ENCODE peak calls at places on chromosomes 7 and 10, in five cellular contexts. One of them, this sample, is unnamed.

GRCh38 chr10:59143550-59143949 is 32.9 kb upstream of the PHYHIPL start:
- DNase-seq in esophagus squamous epithelium: no peak
- DNase-seq in ovary: no peak
- DNase-seq in A549: no peak
- DNase-seq in uterus: no peak
- DNase-seq in this sample: no peak

GRCh38 chr7:99033765-99034164 is 110.1 kb downstream of the SMURF1 start:
- DNase-seq in esophagus squamous epithelium: no peak
- DNase-seq in ovary: no peak
- DNase-seq in A549: no peak
- DNase-seq in uterus: no peak
- DNase-seq in this sample: no peak

GRCh38 chr7:33444501-33444900 is 315.1 kb downstream of the BBS9 start:
- DNase-seq in esophagus squamous epithelium: no peak
- DNase-seq in ovary: peak; percentile 17
- DNase-seq in A549: no peak
- DNase-seq in uterus: no peak
- DNase-seq in this sample: no peak

GRCh38 chr7:94997547-94997946 is 90.2 kb downstream of the PPP1R9A start:
- DNase-seq in esophagus squamous epithelium: no peak
- DNase-seq in ovary: no peak
- DNase-seq in A549: no peak
- DNase-seq in uterus: no peak
- DNase-seq in this sample: no peak

GRCh38 chr10:118694848-118695247 is 59.9 kb downstream of the CACUL1 start:
- DNase-seq in esophagus squamous epithelium: no peak
- DNase-seq in ovary: no peak
- DNase-seq in A549: no peak
- DNase-seq in uterus: no peak
- DNase-seq in this sample: no peak

GRCh38 chr10:500876-501275 is 188.6 kb downstream of the DIP2C start:
- DNase-seq in esophagus squamous epithelium: no peak
- DNase-seq in ovary: no peak
- DNase-seq in A549: no peak
- DNase-seq in uterus: peak; percentile 48
- DNase-seq in this sample: no peak

GRCh38 chr10:98519936-98520335 is 73.2 kb upstream of the HPS1 start:
- DNase-seq in esophagus squamous epithelium: no peak
- DNase-seq in ovary: no peak
- DNase-seq in A549: no peak
- DNase-seq in uterus: no peak
- DNase-seq in this sample: no peak

GRCh38 chr7:134014935-134015334 is 112.2 kb upstream of the LRGUK start:
- DNase-seq in esophagus squamous epithelium: no peak
- DNase-seq in ovary: no peak
- DNase-seq in A549: no peak
- DNase-seq in uterus: no peak
- DNase-seq in this sample: no peak

GRCh38 chr7:67398916-67399315 is 402.3 kb downstream of the TYW1 start:
- DNase-seq in esophagus squamous epithelium: no peak
- DNase-seq in ovary: no peak
- DNase-seq in A549: no peak
- DNase-seq in uterus: no peak
- DNase-seq in this sample: no peak

GRCh38 chr10:21985541-21985940 is 18.0 kb downstream of the DNAJC1 start:
- DNase-seq in esophagus squamous epithelium: no peak
- DNase-seq in ovary: no peak
- DNase-seq in A549: no peak
- DNase-seq in uterus: no peak
- DNase-seq in this sample: no peak

GRCh38 chr10:114938818-114939193 is 811 bp downstream of the TRUB1 start:
- DNase-seq in esophagus squamous epithelium: no peak
- DNase-seq in ovary: no peak
- DNase-seq in A549: no peak
- DNase-seq in uterus: no peak
- DNase-seq in this sample: no peak

DNA sequence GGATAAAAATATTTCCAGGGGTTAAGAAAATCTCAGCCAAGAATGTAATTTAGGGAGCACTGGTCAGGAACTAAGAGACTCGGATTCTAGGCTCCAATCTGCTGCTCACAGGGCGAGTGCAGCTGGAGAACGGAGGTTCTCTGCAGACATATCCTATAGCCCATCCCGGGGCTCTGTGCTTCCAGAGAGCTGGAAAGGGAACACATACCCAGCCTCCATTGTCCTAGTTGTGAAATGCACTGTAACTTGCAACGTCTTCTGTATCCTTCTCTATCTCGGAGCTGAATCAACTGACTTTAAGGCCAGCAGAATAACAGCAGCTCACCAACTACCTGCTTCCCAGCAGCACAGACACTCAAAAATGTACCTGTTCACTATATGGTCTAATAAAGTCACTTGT is 351.1 kb upstream of the MYO3A start:
- DNase-seq in esophagus squamous epithelium: no peak
- DNase-seq in ovary: no peak
- DNase-seq in A549: no peak
- DNase-seq in uterus: no peak
- DNase-seq in this sample: no peak
- TF ChIP-seq POLR2A in esophagus squamous epithelium: no peak
- TF ChIP-seq POLR2A in ovary: no peak
- TF ChIP-seq POLR2A in A549: no peak
- TF ChIP-seq POLR2A in uterus: no peak
- TF ChIP-seq POLR2A in this sample: no peak

GRCh38 chr7:127900735-127901685 is 130.2 kb downstream of the LRRC4 start:
- DNase-seq in esophagus squamous epithelium: no peak
- DNase-seq in ovary: no peak
- DNase-seq in A549: no peak
- DNase-seq in uterus: no peak
- DNase-seq in this sample: no peak
- H3K27ac ChIP-seq in esophagus squamous epithelium: no peak overlapping the region
- H3K27ac ChIP-seq in ovary: no peak overlapping the region
- H3K27ac ChIP-seq in A549: no peak overlapping the region
- H3K27ac ChIP-seq in uterus: no peak overlapping the region
- H3K27ac ChIP-seq in this sample: no peak overlapping the region

GRCh38 chr10:69801434-69802315 is at the start of gene COL13A1:
- DNase-seq in esophagus squamous epithelium: no peak
- DNase-seq in ovary: no peak
- DNase-seq in A549: peak; percentile 58
- DNase-seq in uterus: peak; percentile 29
- DNase-seq in this sample: peak; percentile 27
- TF ChIP-seq CTCF in esophagus squamous epithelium: no peak
- TF ChIP-seq CTCF in ovary: no peak
- TF ChIP-seq CTCF in A549: peak; percentile 11
- TF ChIP-seq CTCF in uterus: no peak
- TF ChIP-seq CTCF in this sample: peak; percentile 5

GRCh38 chr7:76327610-76328009 is 25.1 kb downstream of the HSPB1 start:
- DNase-seq in esophagus squamous epithelium: no peak
- DNase-seq in ovary: no peak
- DNase-seq in A549: no peak
- DNase-seq in uterus: no peak
- DNase-seq in this sample: no peak

GRCh38 chr7:76325092-76325491 is 22.6 kb downstream of the HSPB1 start:
- DNase-seq in esophagus squamous epithelium: no peak
- DNase-seq in ovary: peak; percentile 13
- DNase-seq in A549: no peak
- DNase-seq in uterus: no peak
- DNase-seq in this sample: no peak

GRCh38 chr7:76328390-76328789 is 25.9 kb downstream of the HSPB1 start:
- DNase-seq in esophagus squamous epithelium: no peak
- DNase-seq in ovary: peak; percentile 17
- DNase-seq in A549: no peak
- DNase-seq in uterus: no peak
- DNase-seq in this sample: no peak

GRCh38 chr7:76326646-76327233 is 24.3 kb downstream of the HSPB1 start:
- DNase-seq in esophagus squamous epithelium: no peak
- DNase-seq in ovary: no peak
- DNase-seq in A549: peak; percentile 62
- DNase-seq in uterus: no peak
- DNase-seq in this sample: no peak

DNA sequence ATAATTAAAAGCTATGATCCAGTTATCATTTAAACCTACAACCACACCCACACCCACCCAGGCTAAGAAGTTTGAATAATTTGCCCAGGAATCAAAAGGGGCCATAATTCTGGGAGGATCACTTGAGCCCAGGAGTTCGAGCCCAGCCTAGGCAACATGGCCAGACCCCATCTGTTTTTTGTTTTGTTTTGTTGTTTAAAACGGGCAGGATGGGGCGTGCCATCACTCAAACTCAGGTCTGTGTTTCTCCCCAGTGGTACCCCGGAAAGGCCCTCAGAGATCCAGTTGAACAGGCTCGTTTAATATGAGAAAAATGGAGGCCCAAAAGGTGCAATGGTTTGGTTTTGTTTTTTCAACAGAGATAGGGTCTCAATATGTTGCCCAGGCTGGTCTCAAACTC is 23.3 kb downstream of the HSPB1 start:
- DNase-seq in esophagus squamous epithelium: no peak
- DNase-seq in ovary: peak; percentile 12
- DNase-seq in A549: no peak
- DNase-seq in uterus: no peak
- DNase-seq in this sample: no peak
- TF ChIP-seq POLR2A in esophagus squamous epithelium: no peak
- TF ChIP-seq POLR2A in ovary: no peak
- TF ChIP-seq POLR2A in A549: no peak
- TF ChIP-seq POLR2A in uterus: no peak
- TF ChIP-seq POLR2A in this sample: no peak

GRCh38 chr7:31690892-31691291 is 3.9 kb downstream of the PPP1R17 start:
- DNase-seq in esophagus squamous epithelium: no peak
- DNase-seq in ovary: no peak
- DNase-seq in A549: no peak
- DNase-seq in uterus: no peak
- DNase-seq in this sample: no peak

GRCh38 chr7:31692451-31692850 is 5.4 kb downstream of the PPP1R17 start:
- DNase-seq in esophagus squamous epithelium: no peak
- DNase-seq in ovary: no peak
- DNase-seq in A549: no peak
- DNase-seq in uterus: no peak
- DNase-seq in this sample: no peak

GRCh38 chr7:31687024-31687423 is at the start of gene PPP1R17:
- DNase-seq in esophagus squamous epithelium: no peak
- DNase-seq in ovary: no peak
- DNase-seq in A549: no peak
- DNase-seq in uterus: no peak
- DNase-seq in this sample: no peak

GRCh38 chr7:31688990-31689389 is 2.0 kb downstream of the PPP1R17 start:
- DNase-seq in esophagus squamous epithelium: no peak
- DNase-seq in ovary: no peak
- DNase-seq in A549: no peak
- DNase-seq in uterus: no peak
- DNase-seq in this sample: no peak

DNA sequence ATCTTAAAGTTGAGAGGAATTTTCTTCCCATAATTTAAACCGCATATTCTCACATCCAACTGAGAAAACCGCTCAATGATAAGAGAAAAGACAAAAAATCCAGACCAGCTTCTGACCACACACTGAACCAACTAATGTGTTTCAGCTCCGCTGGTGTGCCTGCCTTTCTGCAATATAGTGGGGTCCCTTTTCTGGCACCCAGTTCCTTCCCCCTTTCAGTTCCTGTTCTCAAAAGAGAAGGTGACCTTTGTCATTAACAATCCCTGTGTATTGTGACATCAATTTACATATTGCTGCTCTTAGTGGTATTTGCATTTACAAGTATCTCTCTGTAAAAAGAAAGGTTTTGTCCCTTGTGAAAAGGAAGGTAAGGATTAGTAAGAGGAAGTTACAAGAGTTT is 1.3 kb downstream of the PPP1R17 start:
- DNase-seq in esophagus squamous epithelium: no peak
- DNase-seq in ovary: no peak
- DNase-seq in A549: no peak
- DNase-seq in uterus: no peak
- DNase-seq in this sample: no peak
- H3K27ac ChIP-seq in esophagus squamous epithelium: no peak overlapping the region
- H3K27ac ChIP-seq in ovary: no peak overlapping the region
- H3K27ac ChIP-seq in A549: no peak overlapping the region
- H3K27ac ChIP-seq in uterus: no peak overlapping the region
- H3K27ac ChIP-seq in this sample: no peak overlapping the region

GRCh38 chr7:113119429-113119828 is 1.1 kb upstream of the SMIM30 start:
- DNase-seq in esophagus squamous epithelium: no peak
- DNase-seq in ovary: no peak
- DNase-seq in A549: no peak
- DNase-seq in uterus: no peak
- DNase-seq in this sample: no peak

GRCh38 chr7:113118074-113118959 is at the start of gene SMIM30:
- DNase-seq in esophagus squamous epithelium: peak; percentile 77
- DNase-seq in ovary: peak; percentile 86
- DNase-seq in A549: peak; percentile 75
- DNase-seq in uterus: peak; percentile 85
- DNase-seq in this sample: peak; percentile 94

GRCh38 chr7:113109718-113110117 is 8.6 kb downstream of the SMIM30 start:
- DNase-seq in esophagus squamous epithelium: no peak
- DNase-seq in ovary: no peak
- DNase-seq in A549: no peak
- DNase-seq in uterus: no peak
- DNase-seq in this sample: no peak

GRCh38 chr7:113113912-113114311 is 4.4 kb downstream of the SMIM30 start:
- DNase-seq in esophagus squamous epithelium: no peak
- DNase-seq in ovary: no peak
- DNase-seq in A549: no peak
- DNase-seq in uterus: no peak
- DNase-seq in this sample: no peak
- TF ChIP-seq CTCF in esophagus squamous epithelium: no peak
- TF ChIP-seq CTCF in ovary: no peak
- TF ChIP-seq CTCF in A549: no peak
- TF ChIP-seq CTCF in uterus: no peak
- TF ChIP-seq CTCF in this sample: no peak

DNA sequence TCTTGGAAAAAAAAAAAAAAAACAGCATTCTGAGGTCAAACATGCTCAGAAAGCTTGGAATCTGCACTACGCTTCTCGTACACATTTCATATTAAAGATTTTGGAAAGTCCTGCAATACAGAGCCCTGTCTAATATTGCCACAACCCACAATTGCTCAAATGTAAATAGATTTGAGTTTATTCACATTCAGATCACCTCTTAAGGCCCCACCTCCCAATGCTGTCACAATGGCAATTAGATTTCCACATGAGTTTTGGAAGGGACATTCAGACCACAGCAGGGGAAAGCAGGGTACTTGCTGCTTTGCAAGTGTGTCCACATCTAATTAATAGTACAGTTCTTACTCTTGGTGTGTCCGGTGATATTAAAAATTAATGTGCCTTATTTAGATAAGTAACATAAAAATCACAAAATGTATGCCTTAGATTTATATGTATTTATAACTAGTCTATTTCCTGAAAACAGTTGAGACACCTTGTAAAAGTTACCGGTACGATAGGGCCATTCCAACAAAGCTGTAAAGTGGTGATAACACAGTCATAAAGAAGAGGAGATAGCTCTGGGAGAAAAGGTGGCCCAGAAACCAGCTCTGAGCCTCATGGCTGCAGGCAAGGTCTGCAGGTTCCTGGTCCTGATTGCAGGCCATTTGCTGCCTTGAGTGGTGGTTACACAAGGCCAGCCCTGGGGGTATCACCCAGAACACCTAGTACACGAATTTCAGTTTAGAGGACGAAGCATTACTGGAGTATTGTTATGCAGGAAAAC is 27.9 kb downstream of the EGFR start:
- DNase-seq in esophagus squamous epithelium: no peak
- DNase-seq in ovary: no peak
- DNase-seq in A549: no peak
- DNase-seq in uterus: no peak
- DNase-seq in this sample: no peak
- TF ChIP-seq POLR2A in esophagus squamous epithelium: no peak
- TF ChIP-seq POLR2A in ovary: no peak
- TF ChIP-seq POLR2A in A549: no peak
- TF ChIP-seq POLR2A in uterus: no peak
- TF ChIP-seq POLR2A in this sample: no peak